ENCODE peak calls at places on chromosomes 11 and 22, in four cellular contexts. R, M, L and O are unnamed samples.

GRCh38 chr11:288328-289144 is at the start of gene PGGHG:
- DNase-seq in L (no peak), R (peak; percentile 86), M (peak; percentile 43), O (peak; percentile 43)

GRCh38 chr11:120337896-120338840 is 2.0 kb downstream of the ARHGEF12 start:
- DNase-seq in L (no peak), M (no peak), R (no peak), O (no peak)

GRCh38 chr11:70625921-70626518 is 227.7 kb downstream of the CTTN start:
- DNase-seq in M (no peak), R (no peak), L (no peak), O (no peak)

GRCh38 chr11:17343907-17344306 is 7.7 kb upstream of the NCR3LG1 start:
- DNase-seq in M (no peak), L (no peak), R (no peak), O (no peak)

GRCh38 chr22:42397332-42398246 is 34.6 kb downstream of the NFAM1 start:
- DNase-seq in M (peak; percentile 37), R (no peak), L (no peak), O (no peak)

GRCh38 chr11:85965202-85965601 is 103.7 kb downstream of the PICALM start:
- DNase-seq in L (no peak), M (no peak), R (no peak), O (no peak)

GRCh38 chr11:62931501-62932278 is 10.5 kb upstream of the CHRM1 start:
- DNase-seq in M (no peak), L (no peak), R (no peak), O (no peak)

GRCh38 chr22:43171019-43171491 is 15.9 kb downstream of the TTLL12 start:
- DNase-seq in L (no peak), R (no peak), M (no peak), O (no peak)

GRCh38 chr11:31799036-31799793 is 11.9 kb downstream of the PAX6 start:
- DNase-seq in R (no peak), L (no peak), M (no peak), O (peak; percentile 3)

GRCh38 chr22:36773935-36774334 is 2.0 kb downstream of the IFT27 start:
- DNase-seq in R (peak; percentile 35), L (no peak), M (no peak), O (no peak)

GRCh38 chr11:126446581-126446980 is 91.1 kb downstream of the ST3GAL4 start:
- DNase-seq in R (no peak), M (no peak), L (no peak), O (no peak)

GRCh38 chr11:1559103-1559951 is 12.7 kb downstream of the DUSP8 start:
- DNase-seq in R (peak; percentile 74), M (peak; percentile 96), L (peak; percentile 41), O (peak; percentile 72)

GRCh38 chr11:104254347-104254746 is 90.4 kb upstream of the PDGFD start:
- DNase-seq in M (no peak), L (no peak), R (no peak), O (no peak)

GRCh38 chr11:131985769-131986393 is 615.5 kb downstream of the NTM start:
- DNase-seq in M (no peak), L (no peak), R (no peak), O (no peak)

GRCh38 chr11:131980878-131981668 is 610.7 kb downstream of the NTM start:
- DNase-seq in R (no peak), L (no peak), M (no peak), O (no peak)

GRCh38 chr11:131980199-131980598 is 609.8 kb downstream of the NTM start:
- DNase-seq in M (no peak), L (no peak), R (no peak), O (no peak)

GRCh38 chr11:131979364-131979763 is 608.9 kb downstream of the NTM start:
- DNase-seq in R (no peak), L (no peak), M (no peak), O (no peak)

GRCh38 chr11:131982154-131982553 is 611.7 kb downstream of the NTM start:
- DNase-seq in L (no peak), M (no peak), R (no peak), O (no peak)
- H3K4me1 ChIP-seq in L (peaks cover 32% of the 10 kb centered on the region), M (no peaks in the 10 kb centered on the region), R (no peaks in the 10 kb centered on the region), O (no peaks in the 10 kb centered on the region)

GRCh38 chr11:128469220-128469619 is 118.1 kb downstream of the ETS1 start:
- DNase-seq in L (no peak), M (no peak), R (no peak), O (no peak)

GRCh38 chr11:128467041-128467440 is 120.3 kb downstream of the ETS1 start:
- DNase-seq in M (no peak), L (no peak), R (no peak), O (no peak)

GRCh38 chr11:128470081-128470480 is 117.3 kb downstream of the ETS1 start:
- DNase-seq in M (no peak), L (no peak), R (no peak), O (no peak)

GRCh38 chr11:128467610-128468041 is 119.7 kb downstream of the ETS1 start:
- DNase-seq in R (peak; percentile 43), M (peak; percentile 59), L (no peak), O (peak; percentile 46)

DNA sequence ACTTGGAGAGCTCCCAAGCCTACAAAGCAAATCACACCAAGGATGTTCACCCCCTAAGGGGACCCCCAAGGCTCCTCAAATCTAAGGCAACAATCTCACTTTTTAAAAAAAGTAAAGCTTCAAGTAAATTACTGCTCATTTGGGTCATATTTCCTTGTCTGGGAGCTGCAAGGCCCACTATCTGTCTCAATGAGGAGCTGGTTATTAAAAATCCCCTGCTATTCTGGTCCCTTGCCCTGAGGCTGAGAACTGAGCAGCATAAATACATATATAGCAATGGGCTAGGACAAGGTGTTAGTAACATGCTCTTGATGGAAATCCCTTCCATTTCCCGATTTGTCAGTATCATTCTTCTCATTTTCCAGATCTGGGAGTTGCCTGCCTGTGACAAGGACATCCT is 119.3 kb downstream of the ETS1 start:
- DNase-seq in R (no peak), M (no peak), L (no peak), O (no peak)
- H3K4me3 ChIP-seq in R (no peak overlapping the region), M (no peak overlapping the region), L (no peak overlapping the region), O (no peak overlapping the region)

DNA sequence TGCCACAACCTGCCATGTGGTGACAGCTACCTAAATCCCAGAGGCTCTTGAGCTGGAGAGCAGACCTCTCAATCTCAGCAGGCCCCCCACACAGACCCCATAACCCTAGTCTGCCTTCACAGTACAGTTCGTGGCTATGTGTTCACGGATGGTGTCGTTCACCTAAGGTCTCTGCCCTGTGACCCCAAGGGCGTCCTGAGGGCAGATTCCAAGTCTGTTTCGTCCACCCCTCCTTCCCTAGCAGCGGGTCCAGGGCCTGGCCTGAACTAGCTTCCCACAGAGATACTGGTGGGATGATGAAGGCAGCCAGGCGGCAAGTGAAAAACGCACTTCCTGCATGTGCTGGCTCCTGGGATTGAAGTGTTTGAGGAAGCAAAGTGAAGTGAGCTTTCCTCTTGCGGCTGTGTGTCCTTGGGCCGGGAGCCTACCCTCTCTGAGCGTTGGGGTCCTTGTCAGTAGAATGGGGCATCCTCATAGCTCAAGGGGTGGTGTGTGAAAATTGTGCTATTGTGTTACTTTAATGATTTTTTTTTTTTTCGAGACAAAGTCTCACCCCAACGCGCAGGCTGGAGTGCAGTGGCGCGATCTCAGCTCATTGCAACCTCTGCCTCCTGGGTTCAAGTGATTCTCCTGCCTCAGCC is 70.1 kb downstream of the LRP5 start:
- DNase-seq in M (no peak), L (no peak), R (no peak), O (no peak)
- H3K4me1 ChIP-seq in M (peaks cover 31% of the 10 kb centered on the region), L (no peaks in the 10 kb centered on the region), R (peaks cover 46% of the 10 kb centered on the region), O (no peaks in the 10 kb centered on the region)

GRCh38 chr11:68107689-68108088 is 13.5 kb downstream of the CHKA start:
- DNase-seq in R (no peak), M (no peak), L (no peak), O (no peak)

GRCh38 chr11:68106165-68106940 is 14.8 kb downstream of the CHKA start:
- DNase-seq in R (no peak), L (no peak), M (no peak), O (no peak)
- H3K4me3 ChIP-seq in R (no peak overlapping the region), L (no peak overlapping the region), M (no peak overlapping the region), O (no peak overlapping the region)

GRCh38 chr22:22090650-22091399 is 108.2 kb upstream of the TOP3B start:
- DNase-seq in M (no peak), L (no peak), R (no peak), O (no peak)
- H3K4me1 ChIP-seq in M (no peaks in the 10 kb centered on the region), L (peaks cover 11% of the 10 kb centered on the region), R (no peaks in the 10 kb centered on the region), O (no peaks in the 10 kb centered on the region)

GRCh38 chr22:48391171-48391711 is 1436.4 kb downstream of the BRD1 start:
- DNase-seq in R (no peak), L (no peak), M (no peak), O (no peak)
- H3K4me3 ChIP-seq in R (no peak overlapping the region), L (no peak overlapping the region), M (no peak overlapping the region), O (no peak overlapping the region)

GRCh38 chr22:38712496-38713207 is 6.9 kb downstream of the GTPBP1 start:
- DNase-seq in M (no peak), R (no peak), L (no peak), O (no peak)
- H3K4me1 ChIP-seq in M (peaks cover 40% of the 10 kb centered on the region), R (peaks cover 4% of the 10 kb centered on the region), L (peaks cover 8% of the 10 kb centered on the region), O (peaks cover 26% of the 10 kb centered on the region)